ENCODE peak calls at places on chromosome 5, in ten cellular contexts. K is gastrocnemius medialis, M is right lobe of liver, Y is mammary epithelial cell, I is heart left ventricle, C is HCT116, P is psoas muscle, A is cardiac muscle cell, B is K562, E is A673. X is an unnamed sample.

GRCh38 chr5:140737486-140737885 is 37.2 kb downstream of the ZMAT2 start:
- DNase-seq in K (no peak), P (no peak), E (no peak), C (no peak), A (no peak), M (no peak), I (no peak), B (no peak), Y (no peak), X (no peak)

GRCh38 chr5:145236127-145236526 is 599.0 kb downstream of the PRELID2 start:
- DNase-seq in M (no peak), P (no peak), A (no peak), B (no peak), E (peak; percentile 63), K (no peak), I (no peak), C (no peak), Y (no peak), X (no peak)

GRCh38 chr5:33091571-33092363 is 349.0 kb upstream of the TARS1 start:
- DNase-seq in C (no peak), M (no peak), Y (peak; percentile 17), A (no peak), K (no peak), P (no peak), B (no peak), E (no peak), I (no peak), X (no peak)

GRCh38 chr5:74187757-74188156 is 452.8 kb downstream of the ENC1 start:
- DNase-seq in P (no peak), M (no peak), A (no peak), I (no peak), C (no peak), E (peak; percentile 34), K (no peak), Y (no peak), B (no peak), X (no peak)

GRCh38 chr5:152264656-152265055 is 140.4 kb downstream of the NMUR2 start:
- DNase-seq in A (no peak), K (no peak), C (no peak), M (no peak), I (no peak), P (no peak), E (no peak), B (no peak), Y (no peak), X (no peak)

GRCh38 chr5:72066658-72067057 is 40.6 kb upstream of the MAP1B start:
- DNase-seq in B (peak; percentile 26), M (no peak), P (no peak), I (no peak), Y (peak; percentile 68), A (no peak), E (no peak), K (no peak), C (peak; percentile 10), X (no peak)

GRCh38 chr5:125227333-125228075 is 481.1 kb upstream of the ZNF608 start:
- DNase-seq in B (no peak), A (peak; percentile 27), I (no peak), K (no peak), C (peak; percentile 15), Y (no peak), P (no peak), E (peak; percentile 19), M (no peak), X (peak; percentile 53)

GRCh38 chr5:107705390-107706014 is 34.8 kb upstream of the EFNA5 start:
- DNase-seq in C (no peak), A (no peak), I (no peak), Y (peak; percentile 69), K (no peak), B (no peak), E (no peak), M (no peak), P (no peak), X (no peak)

GRCh38 chr5:132425009-132425937 is 55.8 kb downstream of the SLC22A5 start:
- DNase-seq in K (no peak), C (no peak), B (peak; percentile 53), E (no peak), P (no peak), I (no peak), M (no peak), A (no peak), Y (peak; percentile 92), X (no peak)

GRCh38 chr5:16593013-16593412 is 23.8 kb downstream of the RETREG1 start:
- DNase-seq in P (no peak), C (no peak), B (no peak), I (no peak), E (no peak), M (no peak), Y (no peak), A (no peak), K (no peak), X (no peak)

GRCh38 chr5:116482394-116482793 is 92.2 kb downstream of the SEMA6A start:
- DNase-seq in K (no peak), Y (peak; percentile 65), C (no peak), P (no peak), I (no peak), E (no peak), M (no peak), B (no peak), A (no peak), X (no peak)

GRCh38 chr5:141412853-141413539 is at the start of gene PCDHGA10:
- DNase-seq in Y (peak; percentile 34), A (peak; percentile 77), C (peak; percentile 71), P (peak; percentile 69), B (peak; percentile 58), K (no peak), I (peak; percentile 61), M (peak; percentile 70), E (peak; percentile 37), X (peak; percentile 49)

GRCh38 chr5:160108124-160108523 is 11.1 kb downstream of the PWWP2A start:
- DNase-seq in P (no peak), B (no peak), A (no peak), I (no peak), C (no peak), M (no peak), E (no peak), Y (no peak), K (no peak), X (no peak)

GRCh38 chr5:38734353-38734752 is 111.5 kb upstream of the OSMR start:
- DNase-seq in M (no peak), I (no peak), P (no peak), B (no peak), K (no peak), C (no peak), Y (no peak), A (peak; percentile 54), E (no peak), X (peak; percentile 28)
- TF ChIP-seq CTCF in M (no peak), I (no peak), P (no peak), B (no peak), K (no peak), C (no peak), Y (peak; percentile 8), A (no peak), E (peak; percentile 31), X (peak; percentile 62)

DNA sequence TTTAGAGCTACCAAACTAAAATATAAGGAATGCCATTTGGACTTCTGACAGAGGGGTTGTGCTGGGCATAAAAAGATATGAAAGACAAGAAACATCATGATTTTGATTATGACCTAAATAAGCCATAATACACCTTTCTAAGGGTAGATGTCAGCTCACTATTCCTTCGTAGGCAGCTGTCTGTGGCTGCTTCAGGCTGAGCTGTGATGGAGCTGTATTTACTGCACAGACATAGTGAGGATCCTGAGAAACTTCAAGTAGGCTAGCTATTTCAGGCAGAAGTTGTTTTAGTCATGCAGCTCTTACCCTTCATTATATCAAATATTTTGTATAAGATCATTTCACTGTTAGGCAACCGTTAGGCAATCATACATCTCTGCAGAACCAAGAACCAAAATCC is 511.7 kb downstream of the CDH12 start:
- DNase-seq in E (no peak), C (no peak), M (no peak), K (no peak), Y (no peak), A (no peak), B (no peak), I (no peak), P (no peak), X (no peak)
- H3K4me3 ChIP-seq in E (no peak overlapping the region), C (no peak overlapping the region), M (no peak overlapping the region), K (no peak overlapping the region), Y (no peak overlapping the region), A (no peak overlapping the region), B (no peak overlapping the region), I (no peak overlapping the region), P (no peak overlapping the region), X (no peak overlapping the region)

DNA sequence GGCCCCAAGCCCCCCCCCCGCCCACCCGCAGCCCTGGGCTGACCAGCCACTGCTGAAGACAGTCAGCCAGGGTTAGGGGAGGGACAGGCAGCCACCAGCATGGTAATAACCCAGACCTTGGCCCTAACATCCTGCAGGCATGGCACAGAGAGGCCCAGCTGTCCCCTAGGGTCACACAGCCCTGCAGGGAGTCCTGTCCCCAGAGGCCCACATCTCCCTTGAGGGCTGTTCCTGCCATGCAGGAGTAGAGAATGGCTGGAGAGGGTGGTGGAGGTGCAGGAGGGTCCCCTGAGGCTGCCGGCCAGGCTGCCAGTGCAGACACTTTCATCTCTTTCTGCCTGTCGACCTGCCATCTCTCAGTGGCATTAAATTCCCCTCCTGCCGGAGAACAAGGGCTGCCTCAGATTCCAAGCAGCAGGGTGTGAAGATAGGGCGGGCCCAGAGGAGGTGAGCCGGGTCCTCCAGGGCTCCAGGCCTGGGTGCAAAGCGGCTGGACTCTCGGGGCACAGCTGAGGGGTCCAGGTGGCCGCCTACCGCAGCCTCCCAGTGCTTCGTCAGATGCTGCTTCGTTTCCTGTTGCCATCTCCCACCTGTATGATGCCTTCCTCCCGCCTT is 40.0 kb downstream of the CXXC5 start:
- DNase-seq in K (no peak), E (no peak), C (no peak), A (no peak), M (no peak), P (no peak), B (no peak), I (no peak), Y (no peak), X (no peak)
- H3K4me1 ChIP-seq in K (peaks cover 76% of the 10 kb centered on the region), E (peaks cover 39% of the 10 kb centered on the region), C (peaks cover 34% of the 10 kb centered on the region), A (peaks cover 39% of the 10 kb centered on the region), M (peaks cover 63% of the 10 kb centered on the region), P (peaks cover 83% of the 10 kb centered on the region), B (peaks cover 38% of the 10 kb centered on the region), I (peaks cover 26% of the 10 kb centered on the region), Y (peaks cover 8% of the 10 kb centered on the region), X (peaks cover 37% of the 10 kb centered on the region)

GRCh38 chr5:149599375-149599774 is 18.1 kb downstream of the ARHGEF37 start:
- DNase-seq in M (no peak), K (peak; percentile 54), I (no peak), E (no peak), B (no peak), Y (no peak), C (no peak), A (no peak), P (no peak), X (no peak)

GRCh38 chr5:149600932-149601331 is 19.6 kb downstream of the ARHGEF37 start:
- DNase-seq in C (no peak), B (no peak), M (no peak), K (no peak), A (no peak), P (no peak), I (no peak), Y (no peak), E (no peak), X (no peak)

GRCh38 chr5:149596712-149597111 is 15.4 kb downstream of the ARHGEF37 start:
- DNase-seq in P (no peak), M (no peak), C (no peak), E (peak; percentile 47), Y (no peak), B (no peak), K (no peak), A (no peak), I (no peak), X (no peak)

GRCh38 chr5:149597618-149598017 is 16.3 kb downstream of the ARHGEF37 start:
- DNase-seq in M (no peak), A (no peak), Y (no peak), E (no peak), I (no peak), C (no peak), K (no peak), P (no peak), B (no peak), X (no peak)

GRCh38 chr5:149598966-149599365 is 17.7 kb downstream of the ARHGEF37 start:
- DNase-seq in B (no peak), K (no peak), C (no peak), M (no peak), P (no peak), E (no peak), A (no peak), I (no peak), Y (no peak), X (no peak)
- TF ChIP-seq CTCF in B (no peak), K (no peak), C (no peak), M (no peak), P (no peak), E (no peak), A (no peak), I (no peak), Y (no peak), X (peak; percentile 6)

X was measured in BE2C.